ENCODE peak calls at places on chromosomes 7 and 10, in ten cellular contexts. One of them, this sample, is unnamed.

GRCh38 chr10:68598978-68599753 is 39.0 kb downstream of the TET1 start:
- DNase-seq in ELR: no peak
- DNase-seq in GM06990: peak; percentile 7
- DNase-seq in stimulated activated CD4-positive, alpha-beta T cell treated with anti-CD3 and anti-CD28 coated beads, Interleukin-1b, Interleukin-23, amount 100 ng/mL, for 1 hour: no peak
- DNase-seq in cardiac muscle cell: peak; percentile 85
- DNase-seq in anterior cingulate cortex: peak; percentile 2
- DNase-seq in hippocampal formation: no peak
- DNase-seq in activated CD8-positive, alpha-beta T cell treated with anti-CD3 and anti-CD28 coated beads, Interleukin-2, amount 10 ng/mL, durations not matched to agents 7 days and 5 days: no peak
- DNase-seq in AG08396: peak; percentile 44
- DNase-seq in Caki2: no peak
- DNase-seq in this sample: peak; percentile 47

GRCh38 chr7:47792521-47793121 is 155.6 kb downstream of the PKD1L1 start:
- DNase-seq in ELR: peak; percentile 68
- DNase-seq in GM06990: no peak
- DNase-seq in stimulated activated CD4-positive, alpha-beta T cell treated with anti-CD3 and anti-CD28 coated beads, Interleukin-1b, Interleukin-23, amount 100 ng/mL, for 1 hour: no peak
- DNase-seq in cardiac muscle cell: peak; percentile 61
- DNase-seq in anterior cingulate cortex: no peak
- DNase-seq in hippocampal formation: peak; percentile 21
- DNase-seq in activated CD8-positive, alpha-beta T cell treated with anti-CD3 and anti-CD28 coated beads, Interleukin-2, amount 10 ng/mL, durations not matched to agents 7 days and 5 days: no peak
- DNase-seq in AG08396: no peak
- DNase-seq in Caki2: no peak
- DNase-seq in this sample: no peak

GRCh38 chr7:121519548-121520521 is 123.7 kb upstream of the FAM3C start:
- DNase-seq in ELR: no peak
- DNase-seq in GM06990: no peak
- DNase-seq in stimulated activated CD4-positive, alpha-beta T cell treated with anti-CD3 and anti-CD28 coated beads, Interleukin-1b, Interleukin-23, amount 100 ng/mL, for 1 hour: no peak
- DNase-seq in cardiac muscle cell: no peak
- DNase-seq in anterior cingulate cortex: no peak
- DNase-seq in hippocampal formation: no peak
- DNase-seq in activated CD8-positive, alpha-beta T cell treated with anti-CD3 and anti-CD28 coated beads, Interleukin-2, amount 10 ng/mL, durations not matched to agents 7 days and 5 days: no peak
- DNase-seq in AG08396: no peak
- DNase-seq in Caki2: no peak
- DNase-seq in this sample: no peak

GRCh38 chr10:34651381-34651780 is 163.7 kb downstream of the PARD3 start:
- DNase-seq in ELR: no peak
- DNase-seq in GM06990: no peak
- DNase-seq in stimulated activated CD4-positive, alpha-beta T cell treated with anti-CD3 and anti-CD28 coated beads, Interleukin-1b, Interleukin-23, amount 100 ng/mL, for 1 hour: no peak
- DNase-seq in cardiac muscle cell: no peak
- DNase-seq in anterior cingulate cortex: no peak
- DNase-seq in hippocampal formation: no peak
- DNase-seq in activated CD8-positive, alpha-beta T cell treated with anti-CD3 and anti-CD28 coated beads, Interleukin-2, amount 10 ng/mL, durations not matched to agents 7 days and 5 days: no peak
- DNase-seq in AG08396: no peak
- DNase-seq in Caki2: no peak
- DNase-seq in this sample: no peak

GRCh38 chr7:1290262-1291039 is 57.8 kb downstream of the UNCX start:
- DNase-seq in ELR: peak; percentile 18
- DNase-seq in GM06990: peak; percentile 29
- DNase-seq in stimulated activated CD4-positive, alpha-beta T cell treated with anti-CD3 and anti-CD28 coated beads, Interleukin-1b, Interleukin-23, amount 100 ng/mL, for 1 hour: no peak
- DNase-seq in cardiac muscle cell: peak; percentile 37
- DNase-seq in anterior cingulate cortex: peak; percentile 85
- DNase-seq in hippocampal formation: peak; percentile 76
- DNase-seq in activated CD8-positive, alpha-beta T cell treated with anti-CD3 and anti-CD28 coated beads, Interleukin-2, amount 10 ng/mL, durations not matched to agents 7 days and 5 days: peak; percentile 28
- DNase-seq in AG08396: peak; percentile 64
- DNase-seq in Caki2: no peak
- DNase-seq in this sample: peak; percentile 74

GRCh38 chr7:36390199-36391090 is 783 bp downstream of the ANLN start:
- DNase-seq in ELR: peak; percentile 95
- DNase-seq in GM06990: peak; percentile 76
- DNase-seq in stimulated activated CD4-positive, alpha-beta T cell treated with anti-CD3 and anti-CD28 coated beads, Interleukin-1b, Interleukin-23, amount 100 ng/mL, for 1 hour: no peak
- DNase-seq in cardiac muscle cell: peak; percentile 88
- DNase-seq in anterior cingulate cortex: no peak
- DNase-seq in hippocampal formation: no peak
- DNase-seq in activated CD8-positive, alpha-beta T cell treated with anti-CD3 and anti-CD28 coated beads, Interleukin-2, amount 10 ng/mL, durations not matched to agents 7 days and 5 days: peak; percentile 68
- DNase-seq in AG08396: peak; percentile 92
- DNase-seq in Caki2: peak; percentile 84
- DNase-seq in this sample: no peak

GRCh38 chr10:120570418-120570817 is 113.4 kb downstream of the PLPP4 start:
- DNase-seq in ELR: no peak
- DNase-seq in GM06990: no peak
- DNase-seq in stimulated activated CD4-positive, alpha-beta T cell treated with anti-CD3 and anti-CD28 coated beads, Interleukin-1b, Interleukin-23, amount 100 ng/mL, for 1 hour: no peak
- DNase-seq in cardiac muscle cell: no peak
- DNase-seq in anterior cingulate cortex: no peak
- DNase-seq in hippocampal formation: no peak
- DNase-seq in activated CD8-positive, alpha-beta T cell treated with anti-CD3 and anti-CD28 coated beads, Interleukin-2, amount 10 ng/mL, durations not matched to agents 7 days and 5 days: no peak
- DNase-seq in AG08396: no peak
- DNase-seq in Caki2: peak; percentile 78
- DNase-seq in this sample: no peak

GRCh38 chr10:103699611-103700435 is 155.6 kb downstream of the SH3PXD2A start:
- DNase-seq in ELR: no peak
- DNase-seq in GM06990: no peak
- DNase-seq in stimulated activated CD4-positive, alpha-beta T cell treated with anti-CD3 and anti-CD28 coated beads, Interleukin-1b, Interleukin-23, amount 100 ng/mL, for 1 hour: no peak
- DNase-seq in cardiac muscle cell: no peak
- DNase-seq in anterior cingulate cortex: no peak
- DNase-seq in hippocampal formation: peak; percentile 86
- DNase-seq in activated CD8-positive, alpha-beta T cell treated with anti-CD3 and anti-CD28 coated beads, Interleukin-2, amount 10 ng/mL, durations not matched to agents 7 days and 5 days: no peak
- DNase-seq in AG08396: no peak
- DNase-seq in Caki2: no peak
- DNase-seq in this sample: peak; percentile 75

GRCh38 chr7:108503112-108504026 is 22.6 kb downstream of the PNPLA8 start:
- DNase-seq in ELR: no peak
- DNase-seq in GM06990: peak; percentile 36
- DNase-seq in stimulated activated CD4-positive, alpha-beta T cell treated with anti-CD3 and anti-CD28 coated beads, Interleukin-1b, Interleukin-23, amount 100 ng/mL, for 1 hour: no peak
- DNase-seq in cardiac muscle cell: peak; percentile 78
- DNase-seq in anterior cingulate cortex: no peak
- DNase-seq in hippocampal formation: no peak
- DNase-seq in activated CD8-positive, alpha-beta T cell treated with anti-CD3 and anti-CD28 coated beads, Interleukin-2, amount 10 ng/mL, durations not matched to agents 7 days and 5 days: no peak
- DNase-seq in AG08396: no peak
- DNase-seq in Caki2: no peak
- DNase-seq in this sample: no peak

GRCh38 chr10:129908406-129908805 is 55.7 kb downstream of the EBF3 start:
- DNase-seq in ELR: no peak
- DNase-seq in GM06990: no peak
- DNase-seq in stimulated activated CD4-positive, alpha-beta T cell treated with anti-CD3 and anti-CD28 coated beads, Interleukin-1b, Interleukin-23, amount 100 ng/mL, for 1 hour: no peak
- DNase-seq in cardiac muscle cell: no peak
- DNase-seq in anterior cingulate cortex: no peak
- DNase-seq in hippocampal formation: no peak
- DNase-seq in activated CD8-positive, alpha-beta T cell treated with anti-CD3 and anti-CD28 coated beads, Interleukin-2, amount 10 ng/mL, durations not matched to agents 7 days and 5 days: no peak
- DNase-seq in AG08396: no peak
- DNase-seq in Caki2: no peak
- DNase-seq in this sample: no peak

GRCh38 chr10:77409697-77410471 is 227.7 kb downstream of the KCNMA1 start:
- DNase-seq in ELR: no peak
- DNase-seq in GM06990: no peak
- DNase-seq in stimulated activated CD4-positive, alpha-beta T cell treated with anti-CD3 and anti-CD28 coated beads, Interleukin-1b, Interleukin-23, amount 100 ng/mL, for 1 hour: no peak
- DNase-seq in cardiac muscle cell: no peak
- DNase-seq in anterior cingulate cortex: no peak
- DNase-seq in hippocampal formation: no peak
- DNase-seq in activated CD8-positive, alpha-beta T cell treated with anti-CD3 and anti-CD28 coated beads, Interleukin-2, amount 10 ng/mL, durations not matched to agents 7 days and 5 days: no peak
- DNase-seq in AG08396: no peak
- DNase-seq in Caki2: no peak
- DNase-seq in this sample: no peak